ENCODE peak calls at places on chromosomes 7 and 10, in five cellular contexts. N, O, R, S and Q are unnamed samples.

GRCh38 chr7:51601461-51601860 is 284.9 kb upstream of the COBL start:
- DNase-seq in N (no peak), S (no peak), O (no peak), R (no peak), Q (no peak)

GRCh38 chr7:1946025-1946424 is 275.9 kb downstream of the ELFN1 start:
- DNase-seq in N (no peak), R (no peak), S (no peak), O (peak; percentile 10), Q (no peak)

GRCh38 chr7:135775230-135775629 is 26.6 kb upstream of the FAM180A start:
- DNase-seq in N (no peak), O (no peak), R (no peak), S (no peak), Q (no peak)

GRCh38 chr7:542935-543789 is 23.5 kb upstream of the PDGFA start:
- DNase-seq in N (no peak), O (no peak), R (no peak), S (peak; percentile 91), Q (peak; percentile 100)

GRCh38 chr7:131586259-131586658 is 29.8 kb upstream of the PODXL start:
- DNase-seq in S (no peak), N (peak; percentile 54), R (peak; percentile 38), O (no peak), Q (no peak)

GRCh38 chr10:3248526-3249255 is 76.1 kb upstream of the PITRM1 start:
- DNase-seq in R (no peak), S (peak; percentile 94), N (no peak), O (peak; percentile 37), Q (peak; percentile 54)

GRCh38 chr7:18843979-18844378 is 273.5 kb downstream of the TWIST1 start:
- DNase-seq in O (no peak), N (no peak), R (no peak), S (no peak), Q (no peak)

GRCh38 chr10:127872011-127872741 is 20.6 kb downstream of the CLRN3 start:
- DNase-seq in R (no peak), O (peak; percentile 55), S (peak; percentile 1), N (peak; percentile 52), Q (no peak)

GRCh38 chr10:86370006-86370585 is 3.5 kb upstream of the GRID1 start:
- DNase-seq in O (no peak), R (no peak), S (no peak), N (no peak), Q (no peak)

GRCh38 chr7:139936760-139937310 is 107.8 kb downstream of the TBXAS1 start:
- DNase-seq in R (no peak), S (peak; percentile 88), O (no peak), N (no peak), Q (peak; percentile 26)

GRCh38 chr7:98795741-98796493 is 73.9 kb downstream of the TMEM130 start:
- DNase-seq in N (no peak), S (no peak), R (no peak), O (no peak), Q (no peak)

GRCh38 chr7:40972426-40972825 is 730.5 kb downstream of the INHBA start:
- DNase-seq in S (no peak), O (no peak), R (no peak), N (no peak), Q (no peak)

GRCh38 chr10:24488631-24489030 is 235.1 kb downstream of the ARHGAP21 start:
- DNase-seq in N (no peak), S (no peak), O (no peak), R (peak; percentile 49), Q (no peak)

GRCh38 chr7:138982204-138982623 is 1.0 kb upstream of the KIAA1549 start:
- DNase-seq in S (no peak), N (no peak), R (no peak), O (peak; percentile 18), Q (no peak)

GRCh38 chr7:108253275-108254044 is 123.3 kb upstream of the LAMB4 start:
- DNase-seq in O (no peak), N (no peak), S (no peak), R (no peak), Q (no peak)

GRCh38 chr7:28732037-28732869 is 225.9 kb downstream of the TRIL start:
- DNase-seq in N (peak; percentile 30), S (peak; percentile 55), R (no peak), O (peak; percentile 40), Q (no peak)

GRCh38 chr10:123241391-123242141 is 87.4 kb downstream of the BUB3 start:
- DNase-seq in O (no peak), R (no peak), N (no peak), S (no peak), Q (no peak)

GRCh38 chr7:10022957-10023356 is 950.7 kb upstream of the PHF14 start:
- DNase-seq in S (no peak), N (no peak), R (no peak), O (no peak), Q (no peak)

GRCh38 chr7:137337902-137338301 is 5.6 kb downstream of the PTN start:
- DNase-seq in R (no peak), O (no peak), N (no peak), S (no peak), Q (no peak)

DNA sequence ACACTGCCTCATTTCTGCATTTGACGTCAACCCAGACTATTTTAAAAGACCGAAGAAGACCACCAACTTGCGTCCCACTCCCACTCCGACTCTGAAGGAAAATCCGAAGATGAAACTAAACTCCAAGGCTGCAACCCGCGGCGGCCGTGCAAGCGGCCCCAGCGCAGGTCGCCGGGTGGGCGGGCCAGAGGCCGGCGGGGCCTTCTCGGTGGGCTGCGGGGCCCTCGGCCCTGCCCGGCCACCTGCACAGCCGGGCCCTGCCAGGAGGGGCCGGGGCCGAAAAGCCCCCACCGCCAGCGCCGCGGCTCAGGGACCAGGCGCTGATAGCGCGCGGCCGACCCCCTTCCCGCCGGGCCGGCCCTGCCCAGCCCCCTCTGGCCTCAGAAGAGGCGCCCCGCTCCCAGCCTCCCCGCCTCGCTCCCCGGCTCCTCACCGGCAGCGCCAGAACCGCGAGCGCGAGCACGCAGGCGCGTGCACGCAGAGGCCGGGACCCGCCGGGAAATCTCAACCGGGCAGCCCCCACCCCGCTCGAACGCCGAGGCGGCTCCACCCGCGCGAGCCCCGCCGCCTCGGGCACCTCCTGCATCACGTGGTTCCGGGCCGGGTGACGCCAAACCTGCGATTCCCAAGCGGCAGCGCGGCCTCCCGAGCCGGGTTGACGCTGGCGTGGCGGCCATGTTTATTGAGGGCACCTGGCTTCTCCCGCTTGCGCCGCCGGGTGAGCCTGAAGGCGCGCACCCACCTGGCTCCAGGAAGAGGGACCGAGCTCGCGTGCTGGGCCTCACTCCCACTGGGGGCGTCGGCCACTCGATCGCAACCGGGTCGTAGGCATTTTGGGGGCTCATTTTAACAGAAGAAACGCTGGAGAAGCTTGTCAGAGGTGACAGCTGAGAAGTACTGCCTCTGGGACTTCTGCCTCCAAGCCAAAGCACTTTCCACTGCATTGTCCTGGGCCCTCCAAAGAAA is at the start of gene C7orf25:
- DNase-seq in R (peak; percentile 97), O (peak; percentile 96), S (peak; percentile 90), N (peak; percentile 97), Q (peak; percentile 96)
- TF ChIP-seq POLR2A in R (peak; percentile 52), O (peak; percentile 46), S (no peak), N (peak; percentile 69), Q (peak; percentile 69)

DNA sequence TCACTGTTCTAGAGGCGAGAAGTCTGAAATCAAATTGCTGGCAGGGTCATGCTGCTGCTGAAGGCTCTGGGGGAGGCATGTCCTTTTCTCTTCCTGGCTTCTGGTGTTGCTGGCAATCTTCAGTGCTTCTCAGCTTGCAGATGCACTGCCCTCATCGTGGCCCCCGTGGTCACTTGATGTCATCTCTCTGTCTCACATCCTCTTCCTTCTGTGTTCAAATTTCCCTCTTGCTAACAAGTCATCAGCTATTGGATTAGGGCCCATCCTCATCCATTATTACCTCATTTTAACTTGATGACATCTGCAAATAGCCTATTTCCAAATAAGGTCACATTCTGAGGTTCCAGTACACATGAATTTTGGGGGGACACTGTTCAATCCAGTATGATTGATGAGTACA is 36.6 kb upstream of the SRGN start:
- DNase-seq in O (no peak), N (peak; percentile 50), R (peak; percentile 41), S (peak; percentile 82), Q (no peak)
- TF ChIP-seq POLR2A in O (no peak), N (no peak), R (peak; percentile 13), S (no peak), Q (no peak)

DNA sequence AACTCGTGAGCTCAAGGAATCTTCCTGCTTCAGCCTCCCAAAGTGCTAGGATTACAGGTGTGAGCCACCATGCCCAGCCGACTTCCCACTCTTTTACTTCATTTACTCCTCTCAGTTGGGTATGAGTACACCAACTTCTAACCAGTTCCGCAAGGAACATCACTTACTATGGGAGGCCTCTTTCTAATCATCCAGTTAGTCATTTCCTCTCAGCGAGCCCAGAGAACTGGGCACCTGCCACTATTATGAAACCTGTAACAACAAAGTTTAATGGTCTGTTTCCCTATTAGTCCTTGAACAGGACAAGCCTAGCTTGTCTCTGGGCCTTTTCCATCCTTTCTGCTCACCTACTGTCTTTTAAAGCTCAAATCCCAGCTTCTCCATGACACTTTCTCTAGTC is 88.8 kb downstream of the DNMBP start:
- DNase-seq in O (no peak), N (no peak), R (no peak), S (peak; percentile 64), Q (peak; percentile 52)
- TF ChIP-seq POLR2A in O (no peak), N (no peak), R (no peak), S (no peak), Q (no peak)

DNA sequence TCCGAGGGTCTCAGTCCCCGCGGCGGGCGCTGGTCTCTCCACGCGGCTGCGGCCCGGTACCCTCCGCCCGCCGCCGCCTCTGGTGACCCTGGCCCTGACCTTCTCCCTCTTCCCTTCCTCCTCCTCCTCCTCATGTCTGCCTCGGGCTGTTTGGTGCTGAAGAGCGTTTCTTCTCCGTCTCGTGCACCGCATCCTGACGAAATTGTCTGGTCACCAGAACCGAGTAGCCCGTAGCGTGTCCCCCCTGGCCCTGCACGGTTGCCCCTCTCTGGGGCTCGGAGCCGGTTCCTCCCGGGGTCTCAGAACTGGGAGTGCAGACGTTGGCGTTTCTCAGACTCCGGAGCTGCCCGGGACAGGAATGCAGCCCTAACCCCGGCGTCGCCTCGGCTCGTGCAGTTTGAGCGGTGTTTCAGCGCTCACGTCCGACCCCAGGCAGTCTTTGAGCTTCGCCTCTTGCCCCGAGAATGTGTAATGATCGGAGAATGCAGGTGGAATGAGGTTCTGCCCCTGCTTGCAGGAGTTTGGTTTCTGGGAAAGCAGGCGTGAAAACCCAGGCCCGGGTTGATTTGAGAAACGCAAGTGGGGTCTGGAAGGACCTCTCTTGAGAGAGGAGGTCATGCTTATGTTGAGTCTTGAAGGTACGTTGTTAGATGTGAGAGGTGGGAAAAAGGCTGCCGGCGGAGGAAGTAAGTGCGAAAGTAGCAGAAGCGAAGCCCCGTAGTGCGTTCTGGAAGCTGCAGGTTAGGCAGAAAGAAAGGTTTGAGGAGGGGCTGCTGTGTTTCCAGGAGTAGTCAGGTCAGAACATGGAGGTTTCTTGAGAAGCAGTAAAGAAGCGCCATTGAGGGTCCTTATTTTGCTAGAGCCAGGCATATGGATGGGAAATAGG is 743 bp downstream of the RBM17 start:
- DNase-seq in S (no peak), N (peak; percentile 29), O (no peak), R (peak; percentile 25), Q (peak; percentile 5)
- TF ChIP-seq POLR2A in S (no peak), N (no peak), O (no peak), R (no peak), Q (no peak)